ENCODE peak calls at places on chromosomes 16 and 17, in ten cellular contexts. One of them, this sample, is unnamed.
A peak's percentile ranks its signal among the peaks of the same experiment; 100 is the strongest.

GRCh38 chr17:4448197-4448980 is 14.6 kb downstream of the SPNS3 start:
- DNase-seq in left colon: no peak
- DNase-seq in H54: peak; percentile 50
- DNase-seq in NCI-H2171 treated with DMSO at 0.1 percent for 48 hours: no peak
- DNase-seq in central memory CD4-positive, alpha-beta T cell: no peak
- DNase-seq in CD4-positive, alpha-beta T cell: no peak
- DNase-seq in stimulated activated effector memory CD8-positive, alpha-beta T cell treated with anti-CD3 and anti-CD28 coated beads, Interleukin-12 subunit alpha, Interleukin-12 subunit beta, amount 100 ng/mL, for 72 hours: no peak
- DNase-seq in IMR-90: no peak
- DNase-seq in T-helper 1 cell: no peak
- DNase-seq in C1 segment of cervical spinal cord: no peak
- DNase-seq in this sample: no peak

GRCh38 chr17:8430966-8431365 is 4.7 kb upstream of the NDEL1 start:
- DNase-seq in left colon: no peak
- DNase-seq in H54: peak; percentile 32
- DNase-seq in NCI-H2171 treated with DMSO at 0.1 percent for 48 hours: no peak
- DNase-seq in central memory CD4-positive, alpha-beta T cell: no peak
- DNase-seq in CD4-positive, alpha-beta T cell: no peak
- DNase-seq in stimulated activated effector memory CD8-positive, alpha-beta T cell treated with anti-CD3 and anti-CD28 coated beads, Interleukin-12 subunit alpha, Interleukin-12 subunit beta, amount 100 ng/mL, for 72 hours: no peak
- DNase-seq in IMR-90: peak; percentile 22
- DNase-seq in T-helper 1 cell: no peak
- DNase-seq in C1 segment of cervical spinal cord: no peak
- DNase-seq in this sample: no peak

GRCh38 chr16:25157476-25157875 is 45.9 kb downstream of the LCMT1 start:
- DNase-seq in left colon: no peak
- DNase-seq in H54: no peak
- DNase-seq in NCI-H2171 treated with DMSO at 0.1 percent for 48 hours: no peak
- DNase-seq in central memory CD4-positive, alpha-beta T cell: no peak
- DNase-seq in CD4-positive, alpha-beta T cell: no peak
- DNase-seq in stimulated activated effector memory CD8-positive, alpha-beta T cell treated with anti-CD3 and anti-CD28 coated beads, Interleukin-12 subunit alpha, Interleukin-12 subunit beta, amount 100 ng/mL, for 72 hours: no peak
- DNase-seq in IMR-90: no peak
- DNase-seq in T-helper 1 cell: no peak
- DNase-seq in C1 segment of cervical spinal cord: no peak
- DNase-seq in this sample: no peak

GRCh38 chr17:3529817-3530741 is 27.5 kb downstream of the TRPV3 start:
- DNase-seq in left colon: no peak
- DNase-seq in H54: no peak
- DNase-seq in NCI-H2171 treated with DMSO at 0.1 percent for 48 hours: no peak
- DNase-seq in central memory CD4-positive, alpha-beta T cell: no peak
- DNase-seq in CD4-positive, alpha-beta T cell: no peak
- DNase-seq in stimulated activated effector memory CD8-positive, alpha-beta T cell treated with anti-CD3 and anti-CD28 coated beads, Interleukin-12 subunit alpha, Interleukin-12 subunit beta, amount 100 ng/mL, for 72 hours: no peak
- DNase-seq in IMR-90: no peak
- DNase-seq in T-helper 1 cell: no peak
- DNase-seq in C1 segment of cervical spinal cord: no peak
- DNase-seq in this sample: peak; percentile 10

GRCh38 chr17:7035591-7036368 is at the start of gene SLC16A13:
- DNase-seq in left colon: peak; percentile 99
- DNase-seq in H54: peak; percentile 99
- DNase-seq in NCI-H2171 treated with DMSO at 0.1 percent for 48 hours: peak; percentile 97
- DNase-seq in central memory CD4-positive, alpha-beta T cell: peak; percentile 99
- DNase-seq in CD4-positive, alpha-beta T cell: peak; percentile 94
- DNase-seq in stimulated activated effector memory CD8-positive, alpha-beta T cell treated with anti-CD3 and anti-CD28 coated beads, Interleukin-12 subunit alpha, Interleukin-12 subunit beta, amount 100 ng/mL, for 72 hours: peak; percentile 89
- DNase-seq in IMR-90: peak; percentile 94
- DNase-seq in T-helper 1 cell: peak; percentile 99
- DNase-seq in C1 segment of cervical spinal cord: peak; percentile 97
- DNase-seq in this sample: peak; percentile 94

GRCh38 chr17:3773511-3773910 is 27.5 kb downstream of the ITGAE start:
- DNase-seq in left colon: no peak
- DNase-seq in H54: peak; percentile 67
- DNase-seq in NCI-H2171 treated with DMSO at 0.1 percent for 48 hours: no peak
- DNase-seq in central memory CD4-positive, alpha-beta T cell: no peak
- DNase-seq in CD4-positive, alpha-beta T cell: no peak
- DNase-seq in stimulated activated effector memory CD8-positive, alpha-beta T cell treated with anti-CD3 and anti-CD28 coated beads, Interleukin-12 subunit alpha, Interleukin-12 subunit beta, amount 100 ng/mL, for 72 hours: no peak
- DNase-seq in IMR-90: peak; percentile 74
- DNase-seq in T-helper 1 cell: no peak
- DNase-seq in C1 segment of cervical spinal cord: no peak
- DNase-seq in this sample: peak; percentile 46

GRCh38 chr16:27847030-27847550 is 216.4 kb downstream of the GSG1L start:
- DNase-seq in left colon: no peak
- DNase-seq in H54: peak; percentile 42
- DNase-seq in NCI-H2171 treated with DMSO at 0.1 percent for 48 hours: no peak
- DNase-seq in central memory CD4-positive, alpha-beta T cell: no peak
- DNase-seq in CD4-positive, alpha-beta T cell: no peak
- DNase-seq in stimulated activated effector memory CD8-positive, alpha-beta T cell treated with anti-CD3 and anti-CD28 coated beads, Interleukin-12 subunit alpha, Interleukin-12 subunit beta, amount 100 ng/mL, for 72 hours: no peak
- DNase-seq in IMR-90: no peak
- DNase-seq in T-helper 1 cell: no peak
- DNase-seq in C1 segment of cervical spinal cord: no peak
- DNase-seq in this sample: no peak

GRCh38 chr16:47574091-47575054 is 113.2 kb downstream of the PHKB start:
- DNase-seq in left colon: no peak
- DNase-seq in H54: no peak
- DNase-seq in NCI-H2171 treated with DMSO at 0.1 percent for 48 hours: peak; percentile 96
- DNase-seq in central memory CD4-positive, alpha-beta T cell: peak; percentile 19
- DNase-seq in CD4-positive, alpha-beta T cell: no peak
- DNase-seq in stimulated activated effector memory CD8-positive, alpha-beta T cell treated with anti-CD3 and anti-CD28 coated beads, Interleukin-12 subunit alpha, Interleukin-12 subunit beta, amount 100 ng/mL, for 72 hours: no peak
- DNase-seq in IMR-90: peak; percentile 49
- DNase-seq in T-helper 1 cell: no peak
- DNase-seq in C1 segment of cervical spinal cord: no peak
- DNase-seq in this sample: peak; percentile 46

GRCh38 chr16:67329901-67330300 is 3.3 kb downstream of the LRRC36 start:
- DNase-seq in left colon: no peak
- DNase-seq in H54: no peak
- DNase-seq in NCI-H2171 treated with DMSO at 0.1 percent for 48 hours: no peak
- DNase-seq in central memory CD4-positive, alpha-beta T cell: no peak
- DNase-seq in CD4-positive, alpha-beta T cell: no peak
- DNase-seq in stimulated activated effector memory CD8-positive, alpha-beta T cell treated with anti-CD3 and anti-CD28 coated beads, Interleukin-12 subunit alpha, Interleukin-12 subunit beta, amount 100 ng/mL, for 72 hours: no peak
- DNase-seq in IMR-90: no peak
- DNase-seq in T-helper 1 cell: no peak
- DNase-seq in C1 segment of cervical spinal cord: no peak
- DNase-seq in this sample: no peak

GRCh38 chr17:15513058-15513858 is 45.8 kb upstream of the CDRT4 start:
- DNase-seq in left colon: no peak
- DNase-seq in H54: no peak
- DNase-seq in NCI-H2171 treated with DMSO at 0.1 percent for 48 hours: no peak
- DNase-seq in central memory CD4-positive, alpha-beta T cell: no peak
- DNase-seq in CD4-positive, alpha-beta T cell: no peak
- DNase-seq in stimulated activated effector memory CD8-positive, alpha-beta T cell treated with anti-CD3 and anti-CD28 coated beads, Interleukin-12 subunit alpha, Interleukin-12 subunit beta, amount 100 ng/mL, for 72 hours: no peak
- DNase-seq in IMR-90: peak; percentile 64
- DNase-seq in T-helper 1 cell: no peak
- DNase-seq in C1 segment of cervical spinal cord: no peak
- DNase-seq in this sample: no peak

GRCh38 chr16:4011225-4011939 is 104.9 kb downstream of the ADCY9 start:
- DNase-seq in left colon: no peak
- DNase-seq in H54: no peak
- DNase-seq in NCI-H2171 treated with DMSO at 0.1 percent for 48 hours: no peak
- DNase-seq in central memory CD4-positive, alpha-beta T cell: no peak
- DNase-seq in CD4-positive, alpha-beta T cell: no peak
- DNase-seq in stimulated activated effector memory CD8-positive, alpha-beta T cell treated with anti-CD3 and anti-CD28 coated beads, Interleukin-12 subunit alpha, Interleukin-12 subunit beta, amount 100 ng/mL, for 72 hours: no peak
- DNase-seq in IMR-90: no peak
- DNase-seq in T-helper 1 cell: no peak
- DNase-seq in C1 segment of cervical spinal cord: no peak
- DNase-seq in this sample: no peak

This sample was measured in brain microvascular endothelial cell.